ENCODE peak calls at places on chromosomes 1 and 21, in four cellular contexts. U, G, Y and Z are unnamed samples.

GRCh38 chr1:27300341-27301051 is 21.5 kb upstream of the TMEM222 start:
- DNase-seq in G (peak), Y (peak), U (peak), Z (peak)

GRCh38 chr1:234921266-234922062 is 207.2 kb downstream of the TOMM20 start:
- DNase-seq in Y (no peak), G (no peak), U (peak), Z (no peak)

GRCh38 chr1:74946389-74946788 is 187.8 kb upstream of the LHX8 start:
- DNase-seq in Y (no peak), U (no peak), G (no peak), Z (no peak)

GRCh38 chr1:154791292-154792278 is 78.5 kb downstream of the KCNN3 start:
- DNase-seq in U (no peak), Y (no peak), G (peak), Z (peak)

GRCh38 chr1:18077657-18078215 is 29.9 kb upstream of the IGSF21 start:
- DNase-seq in G (no peak), U (no peak), Y (no peak), Z (no peak)

GRCh38 chr1:206023682-206024081 is at the start of gene CTSE:
- DNase-seq in G (no peak), U (no peak), Y (no peak), Z (no peak)

GRCh38 chr1:59292557-59292956 is 4.3 kb upstream of the FGGY start:
- DNase-seq in G (peak), Y (no peak), U (peak), Z (peak)

GRCh38 chr1:54782156-54782555 is 17.8 kb upstream of the PARS2 start:
- DNase-seq in Y (no peak), U (no peak), G (no peak), Z (no peak)

GRCh38 chr1:212607206-212607923 is 1.2 kb upstream of the ATF3 start:
- DNase-seq in U (peak), G (peak), Y (peak), Z (no peak)

GRCh38 chr1:203306970-203307541 is 1.7 kb downstream of the BTG2 start:
- DNase-seq in G (peak), Y (no peak), U (peak), Z (no peak)

GRCh38 chr1:53062731-53063591 is 948 bp downstream of the PODN start:
- DNase-seq in G (no peak), U (no peak), Y (no peak), Z (no peak)

GRCh38 chr1:15168479-15168878 is 14.9 kb downstream of the TMEM51 start:
- DNase-seq in Y (no peak), U (no peak), G (no peak), Z (no peak)

GRCh38 chr1:231079166-231079565 is 39.1 kb upstream of the FAM89A start:
- DNase-seq in U (no peak), G (no peak), Y (no peak), Z (no peak)

GRCh38 chr1:71240656-71241055 is 159.8 kb upstream of the ZRANB2 start:
- DNase-seq in G (no peak), U (no peak), Y (no peak), Z (no peak)

GRCh38 chr1:206738370-206739366 is 31.9 kb upstream of the IL19 start:
- DNase-seq in U (peak), Y (peak), G (peak), Z (no peak)

GRCh38 chr1:93988634-93989350 is 79.6 kb upstream of the GCLM start:
- DNase-seq in G (peak), U (no peak), Y (no peak), Z (no peak)

GRCh38 chr21:41933259-41934079 is 20.3 kb downstream of the C2CD2 start:
- DNase-seq in Y (no peak), U (no peak), G (no peak), Z (no peak)
- TF ChIP-seq CTCF in Y (no peak), U (no peak), G (no peak), Z (no peak)

DNA sequence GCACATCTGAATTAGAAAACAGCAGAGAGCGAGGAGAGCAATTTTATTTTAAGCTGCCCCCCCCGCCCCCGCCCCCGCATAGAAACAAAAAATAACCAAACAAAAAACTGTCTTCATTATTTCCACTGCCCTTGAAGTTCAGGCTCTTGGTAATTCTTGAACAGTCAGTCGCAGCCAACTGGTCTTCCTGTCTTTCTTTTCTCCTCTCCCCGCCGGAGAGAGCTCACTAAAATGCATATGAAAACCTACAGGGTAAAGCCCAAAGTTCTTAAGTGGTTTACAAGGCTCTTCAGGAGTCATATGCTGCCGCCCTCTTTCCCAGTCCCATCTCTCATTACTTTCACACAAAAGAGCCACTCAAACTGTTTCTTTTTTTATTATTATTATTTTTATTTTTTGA is 1.1 kb upstream of the ANKRD35 start:
- DNase-seq in G (no peak), Y (no peak), U (no peak), Z (no peak)
- H3K4me3 ChIP-seq in G (no peak), Y (no peak), U (no peak), Z (no peak)

GRCh38 chr21:45102391-45102932 is 28.1 kb downstream of the ADARB1 start:
- DNase-seq in Y (no peak), G (no peak), U (no peak), Z (no peak)
- TF ChIP-seq CTCF in Y (no peak), G (peak), U (peak), Z (peak)

GRCh38 chr1:156929596-156930238 is 9.3 kb downstream of the LRRC71 start:
- DNase-seq in G (no peak), Y (no peak), U (no peak), Z (no peak)

GRCh38 chr1:156926175-156926574 is 5.7 kb downstream of the LRRC71 start:
- DNase-seq in Y (no peak), U (no peak), G (no peak), Z (no peak)

GRCh38 chr1:156928043-156928602 is 7.7 kb downstream of the LRRC71 start:
- DNase-seq in U (no peak), G (no peak), Y (no peak), Z (no peak)

GRCh38 chr1:156925154-156926010 is 5.0 kb downstream of the LRRC71 start:
- DNase-seq in G (no peak), U (no peak), Y (no peak), Z (no peak)

DNA sequence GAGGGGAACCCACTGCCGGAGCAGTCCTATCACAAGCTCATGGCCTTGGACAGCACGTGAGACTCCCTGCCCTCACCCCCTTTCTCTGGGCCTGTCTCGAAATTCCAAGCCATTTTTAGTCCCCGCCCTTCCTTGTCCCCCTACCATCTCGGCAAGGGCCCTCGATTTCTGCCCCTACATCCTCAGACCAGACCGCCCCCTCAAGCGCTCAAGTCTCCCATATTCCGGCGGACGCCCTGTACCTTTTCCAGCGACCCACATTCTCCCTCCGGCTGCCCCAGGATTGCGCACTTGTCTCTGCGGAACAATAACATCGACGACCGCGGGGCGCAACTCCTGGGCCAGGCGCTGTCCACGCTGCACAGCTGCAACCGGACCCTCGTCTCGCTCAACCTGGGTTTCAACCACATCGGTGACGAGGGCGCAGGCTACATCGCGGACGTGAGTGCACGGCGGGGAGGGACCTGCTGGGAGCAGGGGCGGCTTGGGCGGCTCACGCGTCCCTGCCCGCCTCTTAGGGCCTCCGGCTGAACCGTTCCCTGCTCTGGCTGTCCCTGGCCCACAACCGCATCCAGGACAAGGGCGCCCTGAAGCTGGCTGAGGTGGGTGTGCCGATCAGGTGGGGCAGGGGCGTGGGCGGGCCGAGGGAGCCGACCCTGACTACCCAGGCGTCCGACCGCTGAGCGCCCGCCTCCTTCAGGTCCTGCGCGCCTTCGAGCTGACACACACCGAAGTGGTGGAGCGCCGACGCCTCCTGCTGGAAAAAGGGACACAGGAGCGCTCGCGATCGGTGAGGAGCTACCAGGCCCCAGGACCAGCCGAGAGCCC is 7.0 kb downstream of the LRRC71 start:
- DNase-seq in G (peak), U (peak), Y (peak), Z (no peak)
- H3K4me3 ChIP-seq in G (peak), U (no peak), Y (peak), Z (no peak)

DNA sequence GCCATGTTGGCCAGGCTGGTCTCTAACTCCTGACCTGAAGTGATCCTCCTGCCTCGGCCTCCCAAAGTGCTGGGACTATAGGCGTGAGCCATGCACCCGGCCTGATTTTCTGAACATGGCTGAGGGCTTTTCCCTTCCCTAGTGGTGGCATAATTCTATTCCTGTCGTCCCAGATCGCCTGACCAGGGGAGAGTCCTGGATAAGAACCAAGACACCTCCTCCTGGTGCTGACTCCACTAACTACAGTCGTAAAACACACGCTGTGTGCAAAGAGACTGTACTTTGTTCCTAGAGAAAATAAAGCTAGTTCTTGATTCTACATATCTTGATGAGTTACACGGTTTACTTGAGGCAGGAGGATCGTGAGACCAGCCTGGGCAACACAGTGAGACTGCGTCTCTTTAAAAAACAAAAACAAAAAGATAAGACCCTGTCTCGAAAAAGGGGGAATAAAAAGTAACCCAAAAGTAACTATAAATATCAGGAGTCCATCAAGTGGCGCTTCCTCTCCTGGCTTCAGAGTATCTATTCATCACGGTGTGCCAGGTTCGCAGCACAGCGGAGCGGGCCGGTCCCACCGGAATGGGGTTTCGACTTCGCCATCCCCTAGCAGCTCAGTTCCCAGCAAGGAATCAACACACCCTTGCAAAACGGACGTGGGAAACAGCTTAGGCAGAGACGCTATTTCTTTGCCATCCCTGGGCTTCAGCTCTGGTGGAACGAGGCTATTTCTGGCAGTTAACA is 973 bp downstream of the SDF4 start:
- DNase-seq in U (no peak), Y (peak), G (no peak), Z (no peak)
- TF ChIP-seq CTCF in U (no peak), Y (no peak), G (no peak), Z (peak)

DNA sequence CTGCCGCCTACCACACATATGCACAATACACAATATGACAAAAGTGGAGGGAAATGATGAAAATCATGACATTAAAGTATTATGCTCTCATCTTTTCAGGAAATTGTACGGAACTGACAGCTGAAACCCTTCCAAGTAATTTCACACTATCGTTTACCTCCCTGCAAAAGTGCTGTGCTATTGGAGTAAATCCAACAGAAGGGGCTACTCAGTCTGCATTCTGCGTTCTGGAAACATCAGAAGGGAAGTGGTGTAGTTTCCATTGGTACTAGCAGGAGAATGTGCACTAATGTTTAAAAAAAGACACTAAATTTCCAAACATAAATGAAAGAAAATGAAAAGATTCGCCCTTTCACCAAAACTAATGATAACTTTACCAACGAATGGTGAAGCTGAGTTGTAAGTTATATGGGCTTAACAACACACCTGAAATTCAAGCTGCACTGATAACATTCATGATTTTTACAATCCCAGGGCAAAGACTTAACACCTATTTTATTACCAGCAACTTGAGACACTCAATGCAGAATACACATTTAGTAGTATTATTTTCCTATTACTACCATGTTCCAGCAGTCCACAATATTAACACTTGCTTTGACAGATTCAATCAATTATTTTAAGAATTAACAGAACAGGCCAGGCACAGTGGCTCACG is 3.2 kb downstream of the DENND1B start:
- DNase-seq in G (no peak), U (no peak), Y (no peak), Z (no peak)
- H3K4me3 ChIP-seq in G (peak), U (no peak), Y (no peak), Z (no peak)